ENCODE peak calls at places on chromosome 16, in four cellular contexts. U, M, O and C are unnamed samples.

GRCh38 chr16:24971718-24972117 is 43.5 kb downstream of the ARHGAP17 start:
- DNase-seq in U (no peak), M (no peak), O (no peak), C (no peak)

GRCh38 chr16:72400257-72401078 is 228.5 kb upstream of the PMFBP1 start:
- DNase-seq in U (peak), M (peak), O (peak), C (peak)

GRCh38 chr16:19963306-19963705 is 78.7 kb upstream of the GPRC5B start:
- DNase-seq in U (peak), M (no peak), O (no peak), C (no peak)

GRCh38 chr16:27762441-27762840 is 212.5 kb downstream of the KATNIP start:
- DNase-seq in U (no peak), M (no peak), O (no peak), C (no peak)

GRCh38 chr16:28155293-28155692 is 56.5 kb downstream of the XPO6 start:
- DNase-seq in U (no peak), M (no peak), O (no peak), C (no peak)

GRCh38 chr16:25064967-25065366 is 46.6 kb upstream of the LCMT1 start:
- DNase-seq in U (no peak), M (no peak), O (no peak), C (no peak)

GRCh38 chr16:67533024-67533560 is 4.5 kb downstream of the RIPOR1 start:
- DNase-seq in U (no peak), M (no peak), O (no peak), C (no peak)

GRCh38 chr16:25155553-25156460 is 44.3 kb downstream of the LCMT1 start:
- DNase-seq in U (no peak), M (no peak), O (no peak), C (no peak)

GRCh38 chr16:66539628-66540469 is 10.1 kb downstream of the TK2 start:
- DNase-seq in U (no peak), M (no peak), O (no peak), C (no peak)

GRCh38 chr16:67296422-67296821 is 17.1 kb downstream of the PLEKHG4 start:
- DNase-seq in U (no peak), M (no peak), O (no peak), C (no peak)

GRCh38 chr16:54411555-54411954 is 125.0 kb upstream of the IRX3 start:
- DNase-seq in U (peak), M (no peak), O (no peak), C (peak)
- TF ChIP-seq CTCF in U (no peak), M (no peak), O (no peak), C (no peak)

DNA sequence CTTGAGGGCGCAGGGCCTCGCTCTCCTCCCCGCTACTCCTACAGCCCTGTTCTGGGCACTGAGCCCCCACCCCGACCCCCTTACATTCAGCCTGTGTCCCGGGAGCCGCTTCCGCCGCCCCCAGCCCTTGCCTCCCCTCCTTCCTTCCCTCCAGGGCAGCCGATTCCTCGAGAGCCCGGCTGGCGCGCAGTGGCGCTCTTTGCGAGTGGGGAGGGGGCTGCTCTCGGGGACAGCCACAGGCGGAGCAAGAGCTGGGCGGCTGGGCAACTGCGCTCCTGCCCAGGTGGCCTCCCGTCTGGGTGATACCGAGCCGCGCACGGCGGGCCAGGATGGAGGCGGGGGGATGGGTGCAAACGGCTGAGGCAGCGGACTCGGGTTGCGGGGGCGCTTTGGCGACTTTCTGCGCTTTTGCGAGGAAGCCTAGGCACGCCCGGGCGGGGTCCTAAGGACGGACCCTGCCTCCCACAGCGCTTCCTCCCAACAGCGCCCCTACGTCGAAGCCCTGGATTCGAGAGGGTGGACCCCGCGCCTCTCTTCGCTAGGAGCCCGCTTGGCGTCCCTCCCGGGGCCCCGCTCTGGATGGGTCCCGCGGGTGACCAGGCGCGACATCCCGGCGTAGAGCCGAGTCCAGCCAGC is 1.3 kb downstream of the MMP15 start:
- DNase-seq in U (no peak), M (no peak), O (peak), C (peak)
- TF ChIP-seq CTCF in U (no peak), M (no peak), O (no peak), C (no peak)

DNA sequence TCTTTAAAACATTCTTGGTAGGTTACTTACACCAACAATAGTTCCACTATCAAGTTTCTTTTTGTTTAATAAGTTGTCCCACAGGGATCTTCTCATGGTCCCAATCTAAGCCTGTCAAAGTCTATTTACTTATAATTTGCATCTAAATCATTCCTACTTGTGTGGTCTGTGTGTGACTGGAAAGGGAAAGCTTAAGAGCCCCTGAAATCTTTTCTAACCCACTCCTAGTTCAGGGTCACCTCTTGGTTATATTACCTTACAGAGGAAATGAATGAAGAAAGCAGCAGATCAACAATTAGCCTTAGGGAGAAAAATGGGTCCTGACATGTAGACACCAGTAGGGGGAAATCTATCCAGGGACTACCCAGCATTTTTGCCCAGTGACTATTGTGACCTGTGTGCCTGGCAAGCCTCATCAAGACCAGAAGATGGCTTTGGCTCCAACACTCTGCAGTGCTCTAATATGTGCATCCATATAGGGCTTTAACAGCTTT is 110.4 kb upstream of the HAS3 start:
- DNase-seq in U (peak), M (peak), O (no peak), C (peak)
- TF ChIP-seq CTCF in U (peak), M (peak), O (peak), C (peak)

DNA sequence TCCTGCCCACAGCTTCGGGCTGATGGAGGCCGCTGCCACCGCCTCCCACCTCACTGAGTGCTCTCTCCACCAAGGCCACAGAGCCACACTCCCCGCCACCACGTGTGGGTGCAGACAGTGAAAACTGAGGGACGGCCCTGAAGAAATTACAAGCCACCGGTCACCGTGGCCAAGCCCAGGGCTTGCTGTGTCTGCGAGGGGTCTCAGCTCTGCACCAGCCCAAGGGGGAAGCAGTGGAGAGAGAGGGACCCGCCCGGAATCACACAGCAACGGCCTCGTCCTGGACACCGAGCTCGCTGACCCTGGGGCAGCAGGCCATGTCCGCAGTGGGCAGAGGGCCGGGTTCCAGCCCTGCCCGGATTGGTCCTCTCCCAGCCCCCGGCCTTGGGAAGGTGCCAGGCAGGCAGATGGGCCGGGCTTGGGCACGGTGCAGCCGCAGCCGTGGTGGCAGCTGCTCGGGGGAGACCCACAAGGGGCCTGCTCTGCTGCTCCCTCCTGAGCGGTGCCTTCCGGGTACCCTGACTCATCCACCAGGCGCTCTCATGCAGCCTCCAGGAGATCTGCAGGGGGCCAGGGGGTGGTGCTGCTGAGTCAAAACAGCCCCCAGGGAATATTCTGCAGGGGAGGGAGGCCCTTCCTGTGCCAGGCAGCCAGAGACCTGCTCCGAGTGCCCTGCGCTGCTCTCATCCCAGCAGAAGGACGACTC is 52.0 kb downstream of the CBFA2T3 start:
- DNase-seq in U (peak), M (peak), O (peak), C (peak)
- TF ChIP-seq CTCF in U (peak), M (peak), O (no peak), C (no peak)

GRCh38 chr16:30434852-30435251 is 5.0 kb upstream of the DCTPP1 start:
- DNase-seq in U (no peak), M (no peak), O (no peak), C (no peak)

GRCh38 chr16:30429418-30429677 is 482 bp downstream of the DCTPP1 start:
- DNase-seq in U (no peak), M (no peak), O (no peak), C (no peak)

GRCh38 chr16:30428055-30428454 is 1.8 kb downstream of the DCTPP1 start:
- DNase-seq in U (no peak), M (no peak), O (no peak), C (no peak)

GRCh38 chr16:30429678-30430427 is at the start of gene DCTPP1:
- DNase-seq in U (peak), M (peak), O (peak), C (peak)

DNA sequence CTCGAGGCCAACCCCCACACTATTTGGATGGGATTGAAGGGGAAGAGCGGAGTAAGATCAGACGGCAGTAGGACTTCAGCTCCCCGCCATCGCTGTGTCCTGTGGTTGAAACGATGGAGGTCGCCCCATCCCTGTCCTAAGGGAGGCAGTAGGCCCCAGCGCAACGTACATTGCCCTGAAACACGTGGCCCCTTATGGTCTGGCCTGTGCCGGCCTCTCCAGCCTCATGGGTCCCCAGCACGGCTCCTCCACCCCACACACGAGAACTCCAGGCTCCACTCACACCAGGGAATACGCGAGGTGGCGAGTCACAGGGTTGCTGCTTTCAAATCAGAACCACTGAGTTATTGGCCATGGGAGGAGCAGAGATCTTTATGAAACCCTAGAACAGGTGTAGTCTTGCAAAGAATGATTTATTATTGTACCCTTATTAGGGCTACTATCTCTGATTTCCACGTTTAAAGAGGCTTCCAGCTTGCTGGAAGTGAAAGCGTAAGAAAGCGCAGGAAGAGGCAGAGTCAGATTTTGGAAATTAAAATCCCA is 669 bp upstream of the DCTPP1 start:
- DNase-seq in U (no peak), M (no peak), O (peak), C (no peak)
- TF ChIP-seq CTCF in U (peak), M (no peak), O (no peak), C (no peak)

DNA sequence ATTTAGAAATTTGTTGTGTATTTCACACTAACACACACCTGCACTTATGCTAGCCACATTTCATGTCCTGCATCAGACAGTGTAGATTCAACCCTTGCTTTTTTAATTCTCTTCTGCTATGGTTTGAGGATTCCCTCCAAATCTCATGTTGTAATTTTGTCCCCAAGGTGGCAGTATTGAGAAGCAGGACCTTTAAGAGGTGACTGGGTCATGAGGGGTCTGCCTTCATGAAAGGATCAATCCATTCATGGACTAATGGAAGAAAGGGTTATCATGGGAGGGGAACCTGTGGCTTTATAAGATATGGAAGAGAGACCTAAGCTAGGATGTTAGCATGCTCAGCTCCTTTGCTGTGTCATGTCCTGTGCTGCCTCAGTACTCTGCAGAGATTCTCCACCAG is 1032.2 kb downstream of the CDH11 start:
- DNase-seq in U (peak), M (no peak), O (peak), C (peak)
- TF ChIP-seq CTCF in U (peak), M (peak), O (peak), C (peak)

GRCh38 chr16:87715658-87716057 is 50.1 kb downstream of the KLHDC4 start:
- DNase-seq in U (no peak), M (no peak), O (no peak), C (no peak)
- TF ChIP-seq CTCF in U (no peak), M (no peak), O (no peak), C (no peak)